ENCODE peak calls at places on chromosomes 13 and 19, in ten cellular contexts. X is NCI-H345; T is activated CD4-positive, alpha-beta T cell treated with anti-CD3 and anti-CD28 coated beads, Interleukin-2, amount 50 U/mL, for 1 hour; U is heart left ventricle; F is stimulated activated CD4-positive, alpha-beta T cell treated with anti-CD3 and anti-CD28 coated beads, Interleukin-4, amount 100 ng/mL, for 1 hour; P is psoas muscle; N is NCI-H1092 treated with DMSO at 0.1 percent for 48 hours; C is fibroblast of lung; D is mucosa of descending colon; R is ELR. O is an unnamed sample.

GRCh38 chr13:107907065-107907464 is 308.3 kb downstream of the LIG4 start:
- DNase-seq in X (no peak), T (no peak), U (no peak), F (no peak), P (no peak), N (no peak), C (no peak), D (no peak), R (no peak), O (no peak)

GRCh38 chr19:40831502-40832430 is 18.5 kb downstream of the CYP2A6 start:
- DNase-seq in X (no peak), T (no peak), U (no peak), F (no peak), P (no peak), N (no peak), C (peak), D (no peak), R (peak), O (no peak)

GRCh38 chr13:41916173-41916954 is 44.5 kb downstream of the VWA8 start:
- DNase-seq in X (no peak), T (no peak), U (no peak), F (no peak), P (no peak), N (no peak), C (peak), D (no peak), R (peak), O (no peak)

GRCh38 chr19:40365613-40366401 is 17.3 kb downstream of the PLD3 start:
- DNase-seq in X (no peak), T (peak), U (peak), F (peak), P (peak), N (no peak), C (peak), D (no peak), R (peak), O (no peak)

GRCh38 chr19:33292595-33293254 is 9.6 kb downstream of the CEBPA start:
- DNase-seq in X (peak), T (no peak), U (peak), F (no peak), P (no peak), N (peak), C (no peak), D (peak), R (peak), O (no peak)

GRCh38 chr19:13864513-13865242 is 12.3 kb upstream of the NANOS3 start:
- DNase-seq in X (no peak), T (no peak), U (no peak), F (no peak), P (no peak), N (no peak), C (no peak), D (no peak), R (no peak), O (peak)

GRCh38 chr13:112719016-112719415 is 29.2 kb downstream of the ATP11A start:
- DNase-seq in X (no peak), T (no peak), U (no peak), F (no peak), P (no peak), N (no peak), C (no peak), D (no peak), R (no peak), O (no peak)

GRCh38 chr13:99686157-99686572 is 184.9 kb downstream of the TM9SF2 start:
- DNase-seq in X (no peak), T (no peak), U (peak), F (no peak), P (no peak), N (no peak), C (no peak), D (peak), R (no peak), O (no peak)

GRCh38 chr13:24511019-24511823 is 1.4 kb downstream of the PARP4 start:
- DNase-seq in X (no peak), T (peak), U (no peak), F (peak), P (no peak), N (no peak), C (peak), D (no peak), R (peak), O (peak)

GRCh38 chr13:95452376-95452775 is 100.1 kb upstream of the CLDN10 start:
- DNase-seq in X (no peak), T (no peak), U (no peak), F (no peak), P (no peak), N (no peak), C (no peak), D (no peak), R (no peak), O (no peak)

GRCh38 chr19:584240-585001 is 5.3 kb upstream of the HCN2 start:
- DNase-seq in X (peak), T (peak), U (no peak), F (peak), P (peak), N (peak), C (peak), D (no peak), R (peak), O (no peak)

GRCh38 chr19:55436847-55437246 is 6.3 kb downstream of the SHISA7 start:
- DNase-seq in X (no peak), T (no peak), U (no peak), F (no peak), P (no peak), N (no peak), C (no peak), D (no peak), R (no peak), O (no peak)